ENCODE peak calls at places on chromosomes 2 and 18, in six cellular contexts. S is H1, O is HCT116, J is HepG2, M is K562, E is GM12878. F is an unnamed sample.

GRCh38 chr2:48824116-48824515 is 68.6 kb upstream of the LHCGR start:
- DNase-seq in S (no peak), O (no peak), J (no peak), M (no peak), E (no peak), F (no peak)

GRCh38 chr2:44680424-44680971 is 261.0 kb upstream of the SIX3 start:
- DNase-seq in S (no peak), O (no peak), J (no peak), M (no peak), E (no peak), F (no peak)

GRCh38 chr2:39929531-39929930 is 150.5 kb upstream of the THUMPD2 start:
- DNase-seq in S (no peak), O (no peak), J (no peak), M (no peak), E (no peak), F (no peak)

GRCh38 chr18:62678847-62679535 is 36.4 kb upstream of the PHLPP1 start:
- DNase-seq in S (no peak), O (no peak), J (peak), M (no peak), E (no peak), F (no peak)

GRCh38 chr18:55859116-55859515 is 271.1 kb upstream of the TCF4 start:
- DNase-seq in S (no peak), O (no peak), J (no peak), M (no peak), E (no peak), F (no peak)

GRCh38 chr2:196271786-196272185 is 100.4 kb upstream of the STK17B start:
- DNase-seq in S (no peak), O (no peak), J (no peak), M (no peak), E (no peak), F (no peak)

GRCh38 chr2:120765911-120766757 is 30.5 kb downstream of the GLI2 start:
- DNase-seq in S (no peak), O (no peak), J (no peak), M (no peak), E (no peak), F (no peak)

GRCh38 chr2:10385501-10385900 is 62.6 kb downstream of the ODC1 start:
- DNase-seq in S (no peak), O (no peak), J (no peak), M (no peak), E (no peak), F (no peak)

GRCh38 chr2:200411831-200412230 is 98.0 kb downstream of the KCTD18 start:
- DNase-seq in S (no peak), O (no peak), J (peak), M (no peak), E (no peak), F (no peak)

GRCh38 chr2:168172071-168172470 is 75.3 kb downstream of the STK39 start:
- DNase-seq in S (no peak), O (no peak), J (no peak), M (no peak), E (no peak), F (no peak)

GRCh38 chr2:168178520-168178919 is 68.9 kb downstream of the STK39 start:
- DNase-seq in S (no peak), O (no peak), J (no peak), M (no peak), E (no peak), F (no peak)

GRCh38 chr2:168176402-168176801 is 71.0 kb downstream of the STK39 start:
- DNase-seq in S (no peak), O (no peak), J (no peak), M (no peak), E (no peak), F (no peak)

GRCh38 chr2:168174761-168175160 is 72.6 kb downstream of the STK39 start:
- DNase-seq in S (no peak), O (no peak), J (no peak), M (no peak), E (no peak), F (no peak)

DNA sequence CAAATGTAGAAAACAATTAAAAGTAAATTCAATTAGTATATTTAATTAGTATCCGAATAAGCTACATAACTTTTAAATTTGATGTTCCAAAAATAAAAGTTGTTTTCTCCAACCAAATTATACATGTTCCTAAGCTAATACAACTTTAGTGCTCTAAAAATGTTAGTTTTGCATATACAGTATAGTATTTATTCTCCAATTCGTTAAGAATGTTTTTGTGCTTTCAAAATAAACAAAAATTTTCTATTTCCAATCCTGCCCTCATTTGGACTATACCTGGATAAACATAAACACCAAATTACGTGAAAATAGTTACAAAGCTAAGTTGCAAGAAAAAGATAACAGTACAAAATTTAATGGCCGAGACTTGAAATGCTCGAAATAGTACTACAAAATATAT is 71.9 kb downstream of the STK39 start:
- DNase-seq in S (no peak), O (no peak), J (no peak), M (no peak), E (no peak), F (no peak)
- TF ChIP-seq ZNF274 in S (no peak), O (no peak), J (no peak), M (no peak), E (no peak), F (no peak)

DNA sequence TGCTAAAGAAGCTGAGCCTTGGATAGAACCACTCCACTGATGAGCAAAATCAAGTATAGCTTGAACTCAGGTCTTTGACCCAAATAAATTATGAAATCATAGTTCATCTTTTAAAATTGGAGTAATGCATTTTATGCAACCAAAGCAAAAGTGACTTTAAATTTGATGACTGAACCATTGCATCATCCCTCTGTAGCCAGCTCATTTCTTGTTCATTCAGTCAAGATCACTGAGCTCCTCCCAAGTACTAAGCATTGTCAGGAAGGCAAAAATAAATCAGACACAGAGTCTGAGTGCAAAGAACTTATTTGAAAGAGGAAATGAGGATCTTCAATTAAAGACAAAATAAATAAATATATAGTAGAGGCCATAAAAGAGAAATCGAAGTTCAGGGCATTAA is 411.7 kb downstream of the MTX2 start:
- DNase-seq in S (no peak), O (no peak), J (no peak), M (no peak), E (no peak), F (no peak)
- TF ChIP-seq ZNF274 in S (no peak), O (no peak), J (no peak), M (no peak), E (no peak), F (no peak)

DNA sequence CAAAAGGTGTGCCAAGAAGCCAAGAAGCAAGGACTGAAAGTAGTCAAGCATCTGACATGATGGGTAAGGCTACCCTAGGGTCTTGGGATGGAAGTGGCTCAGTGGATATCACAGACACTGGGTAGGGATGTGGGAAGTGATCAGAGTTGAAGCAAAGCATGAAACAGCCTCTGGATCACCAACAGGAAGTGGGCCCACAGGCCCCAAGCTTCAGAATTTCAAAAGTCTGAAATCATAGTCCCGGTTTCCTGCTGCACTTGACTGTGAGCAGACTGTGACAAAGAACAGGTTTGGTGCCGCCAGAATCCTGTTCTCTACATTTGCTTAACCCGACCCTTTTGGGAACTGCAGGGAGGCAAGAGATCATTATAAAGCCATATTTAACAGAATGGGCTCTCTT is 57.4 kb downstream of the SP100 start:
- DNase-seq in S (no peak), O (no peak), J (no peak), M (no peak), E (no peak), F (no peak)
- TF ChIP-seq ZNF274 in S (no peak), O (no peak), J (no peak), M (no peak), E (no peak), F (no peak)

DNA sequence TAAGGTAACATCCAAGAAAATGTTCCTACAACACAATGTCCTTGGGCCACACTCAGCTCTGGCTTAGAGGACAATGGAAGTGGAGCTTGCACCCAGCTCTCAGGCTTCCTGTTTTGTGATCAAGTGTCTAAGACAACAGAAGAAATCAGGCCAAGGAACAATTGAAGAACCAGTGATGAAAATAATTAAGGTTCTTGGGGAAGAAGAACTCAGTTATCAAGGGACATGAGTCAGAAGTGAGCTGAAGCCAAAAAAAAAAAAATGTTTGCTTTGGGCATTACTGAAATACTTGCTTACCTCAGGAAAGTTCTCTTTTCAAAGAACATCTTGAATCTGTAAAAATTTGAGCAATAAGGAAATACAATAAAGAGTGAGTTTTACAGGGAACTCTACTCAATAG is 299.0 kb downstream of the FBXO15 start:
- DNase-seq in S (no peak), O (no peak), J (no peak), M (no peak), E (no peak), F (no peak)
- TF ChIP-seq ZNF274 in S (no peak), O (no peak), J (no peak), M (no peak), E (no peak), F (no peak)

GRCh38 chr18:2111456-2111855 is 459.8 kb downstream of the METTL4 start:
- DNase-seq in S (no peak), O (no peak), J (no peak), M (no peak), E (no peak), F (no peak)
- TF ChIP-seq ZNF274 in S (no peak), O (no peak), J (no peak), M (no peak), E (no peak), F (no peak)

DNA sequence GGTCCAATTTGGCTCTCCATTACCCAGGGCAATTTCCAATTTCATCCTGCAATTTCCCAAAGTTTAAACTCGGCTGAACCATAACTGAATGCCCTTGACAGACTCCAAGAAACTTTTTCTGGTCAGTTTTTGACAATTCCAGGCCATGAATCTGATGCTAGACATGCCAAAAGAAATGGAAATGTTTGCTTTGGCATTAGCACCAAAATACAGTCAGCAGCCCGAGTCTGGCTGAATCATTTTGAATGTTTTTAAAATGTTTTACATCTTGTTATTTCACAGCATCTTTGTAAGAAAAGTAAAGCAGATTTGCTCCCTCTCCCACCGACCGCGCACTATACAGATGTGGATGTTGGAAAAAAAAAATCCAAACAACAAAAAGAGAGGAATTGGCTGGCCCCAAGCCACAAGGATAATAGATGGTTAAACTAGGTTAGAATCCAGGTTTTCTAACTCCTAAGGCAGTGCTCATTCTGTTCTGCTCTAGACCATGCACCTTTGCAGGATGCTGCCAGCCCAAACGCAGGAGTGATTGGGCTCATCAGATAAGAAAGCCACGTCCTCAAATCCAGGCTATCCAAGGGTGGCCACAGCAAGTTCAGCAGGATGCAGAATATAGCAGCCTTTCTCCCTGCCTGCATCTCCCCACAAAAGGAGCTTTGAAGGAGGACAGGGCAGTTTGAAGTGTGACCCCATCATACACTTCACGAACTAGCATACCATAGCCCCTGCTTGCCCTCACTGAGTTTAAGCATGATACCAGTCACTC is 167.5 kb downstream of the ALK start:
- DNase-seq in S (no peak), O (no peak), J (no peak), M (no peak), E (no peak), F (no peak)
- TF ChIP-seq ZNF274 in S (no peak), O (no peak), J (no peak), M (no peak), E (no peak), F (no peak)

GRCh38 chr2:239498576-239498975 is 97.8 kb upstream of the HDAC4 start:
- DNase-seq in S (no peak), O (no peak), J (no peak), M (no peak), E (no peak), F (no peak)

GRCh38 chr2:239498981-239499633 is 98.3 kb upstream of the HDAC4 start:
- DNase-seq in S (no peak), O (no peak), J (no peak), M (no peak), E (no peak), F (no peak)

GRCh38 chr2:239499989-239500914 is 99.4 kb upstream of the HDAC4 start:
- DNase-seq in S (no peak), O (no peak), J (no peak), M (no peak), E (no peak), F (no peak)

GRCh38 chr2:239502430-239503221 is 101.8 kb upstream of the HDAC4 start:
- DNase-seq in S (no peak), O (no peak), J (no peak), M (no peak), E (no peak), F (no peak)

GRCh38 chr2:239500915-239501630 is 100.3 kb upstream of the HDAC4 start:
- DNase-seq in S (no peak), O (no peak), J (no peak), M (no peak), E (no peak), F (no peak)
- TF ChIP-seq ZNF274 in S (no peak), O (no peak), J (no peak), M (no peak), E (no peak), F (no peak)

DNA sequence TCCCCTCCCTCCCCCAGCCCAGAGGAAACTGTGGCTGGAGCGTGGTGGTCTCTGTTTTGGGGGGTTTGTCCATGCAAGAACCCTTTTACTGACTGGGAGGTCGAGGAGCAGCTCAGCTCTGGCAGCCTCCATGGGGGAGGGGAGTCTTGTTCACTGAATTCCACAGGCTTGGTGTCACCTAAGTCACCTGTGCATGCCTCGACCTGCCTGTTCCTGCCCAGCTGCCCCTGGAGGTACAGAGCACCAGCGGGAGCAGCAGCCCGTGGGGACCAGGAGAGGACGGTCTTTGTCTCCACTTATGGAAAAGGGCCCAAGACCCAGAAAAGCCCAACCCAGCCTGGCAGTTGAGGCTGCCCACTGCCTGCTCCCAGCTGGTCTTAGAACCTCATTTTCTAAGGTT is 168.7 kb upstream of the AGAP1 start:
- DNase-seq in S (no peak), O (no peak), J (no peak), M (no peak), E (no peak), F (no peak)
- TF ChIP-seq ZNF274 in S (no peak), O (no peak), J (no peak), M (no peak), E (no peak), F (no peak)

F was measured in NT2/D1.